ENCODE peak calls at places on chromosomes 13 and 19, in seven cellular contexts. S, N, I, V, C, H and K are unnamed samples.

GRCh38 chr19:50361290-50362029 is 4.0 kb downstream of the NAPSA start:
- DNase-seq in S (no peak), N (no peak), I (peak; percentile 37), V (no peak), C (no peak), H (no peak), K (no peak)

GRCh38 chr19:43936219-43936618 is 1.1 kb upstream of the ZNF45 start:
- DNase-seq in S (no peak), N (no peak), I (no peak), V (no peak), C (no peak), H (no peak), K (no peak)

GRCh38 chr19:18558202-18558555 is 509 bp downstream of the KXD1 start:
- DNase-seq in S (no peak), N (no peak), I (no peak), V (no peak), C (no peak), H (no peak), K (no peak)

GRCh38 chr19:46717034-46717715 is at the start of gene PRKD2:
- DNase-seq in S (peak; percentile 100), N (peak; percentile 94), I (no peak), V (peak; percentile 97), C (no peak), H (peak; percentile 93), K (no peak)

GRCh38 chr19:19146000-19146608 is 7.8 kb upstream of the TMEM161A start:
- DNase-seq in S (peak; percentile 100), N (peak; percentile 87), I (no peak), V (peak; percentile 95), C (no peak), H (peak; percentile 88), K (no peak)

GRCh38 chr13:66348745-66349720 is 881.1 kb downstream of the PCDH9 start:
- DNase-seq in S (no peak), N (no peak), I (no peak), V (no peak), C (no peak), H (no peak), K (no peak)

GRCh38 chr13:70623260-70623659 is 515.0 kb upstream of the KLHL1 start:
- DNase-seq in S (no peak), N (no peak), I (no peak), V (no peak), C (no peak), H (no peak), K (no peak)

GRCh38 chr13:33884506-33885221 is 66.7 kb downstream of the RFC3 start:
- DNase-seq in S (no peak), N (no peak), I (no peak), V (no peak), C (no peak), H (no peak), K (no peak)

GRCh38 chr13:51590966-51591627 is 6.8 kb downstream of the WDFY2 start:
- DNase-seq in S (no peak), N (no peak), I (no peak), V (no peak), C (peak; percentile 51), H (peak; percentile 41), K (no peak)

GRCh38 chr19:2354670-2355069 is 5.4 kb upstream of the TMPRSS9 start:
- DNase-seq in S (no peak), N (no peak), I (no peak), V (no peak), C (no peak), H (no peak), K (no peak)

GRCh38 chr19:39127812-39128510 is 2.4 kb downstream of the PAK4 start:
- DNase-seq in S (no peak), N (peak; percentile 33), I (no peak), V (no peak), C (no peak), H (peak; percentile 87), K (no peak)

GRCh38 chr19:50451223-50451534 is 18.5 kb downstream of the MYBPC2 start:
- DNase-seq in S (no peak), N (no peak), I (no peak), V (no peak), C (no peak), H (no peak), K (no peak)

GRCh38 chr13:75544681-75545333 is 4.8 kb upstream of the UCHL3 start:
- DNase-seq in S (no peak), N (no peak), I (no peak), V (no peak), C (no peak), H (no peak), K (no peak)

GRCh38 chr19:2199215-2199614 is 35.5 kb downstream of the DOT1L start:
- DNase-seq in S (peak; percentile 79), N (no peak), I (no peak), V (no peak), C (no peak), H (no peak), K (no peak)

DNA sequence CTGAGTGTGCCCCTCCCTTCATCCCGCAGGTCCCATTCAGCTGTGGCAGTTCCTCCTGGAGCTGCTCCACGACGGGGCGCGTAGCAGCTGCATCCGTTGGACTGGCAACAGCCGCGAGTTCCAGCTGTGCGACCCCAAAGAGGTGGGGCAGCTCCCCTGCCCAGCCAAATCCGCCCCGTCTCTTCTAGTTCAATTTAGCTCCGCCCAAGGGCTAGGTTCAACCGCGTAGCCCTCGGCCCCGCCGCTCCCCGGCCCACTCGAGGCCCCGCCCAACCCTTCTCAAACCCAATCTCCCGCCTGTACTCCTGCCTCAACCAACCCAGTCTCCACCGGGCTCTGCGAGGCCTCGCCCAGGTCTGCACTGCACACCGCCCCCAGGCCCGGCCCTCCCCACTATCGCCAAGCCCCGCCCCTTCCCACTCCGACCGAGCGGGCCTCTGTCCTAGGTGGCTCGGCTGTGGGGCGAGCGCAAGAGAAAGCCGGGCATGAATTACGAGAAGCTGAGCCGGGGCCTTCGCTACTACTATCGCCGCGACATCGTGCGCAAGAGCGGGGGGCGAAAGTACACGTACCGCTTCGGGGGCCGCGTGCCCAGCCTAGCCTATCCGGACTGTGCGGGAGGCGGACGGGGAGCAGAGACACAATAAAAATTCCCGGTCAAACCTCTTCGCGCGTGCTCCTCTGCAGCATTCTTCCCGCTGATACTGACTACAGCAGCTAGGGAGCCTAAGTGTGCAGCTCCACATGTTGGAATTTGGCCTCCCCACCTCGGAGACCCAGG is 2.9 kb downstream of the ETV2 start:
- DNase-seq in S (peak; percentile 95), N (peak; percentile 98), I (peak; percentile 93), V (peak; percentile 98), C (peak; percentile 77), H (peak; percentile 98), K (peak; percentile 74)
- TF ChIP-seq POLR2AphosphoS5 in S (no peak), N (peak; percentile 71), I (peak; percentile 43), V (peak; percentile 51), C (peak; percentile 23), H (peak; percentile 50), K (no peak)

GRCh38 chr19:12580180-12580694 is 29.0 kb upstream of the ZNF564 start:
- DNase-seq in S (no peak), N (no peak), I (peak; percentile 12), V (no peak), C (no peak), H (no peak), K (no peak)
- TF ChIP-seq POLR2AphosphoS5 in S (no peak), N (no peak), I (no peak), V (no peak), C (no peak), H (no peak), K (no peak)

GRCh38 chr13:98976941-98977340 is 923 bp downstream of the DOCK9 start:
- DNase-seq in S (no peak), N (no peak), I (no peak), V (no peak), C (no peak), H (no peak), K (no peak)

GRCh38 chr13:98979012-98979411 is 1.1 kb upstream of the DOCK9 start:
- DNase-seq in S (no peak), N (no peak), I (no peak), V (no peak), C (no peak), H (no peak), K (no peak)

GRCh38 chr13:98978280-98978679 is 416 bp upstream of the DOCK9 start:
- DNase-seq in S (no peak), N (no peak), I (peak; percentile 15), V (no peak), C (peak; percentile 43), H (no peak), K (no peak)

GRCh38 chr13:98976338-98976737 is 1.5 kb downstream of the DOCK9 start:
- DNase-seq in S (no peak), N (no peak), I (no peak), V (no peak), C (no peak), H (no peak), K (no peak)

DNA sequence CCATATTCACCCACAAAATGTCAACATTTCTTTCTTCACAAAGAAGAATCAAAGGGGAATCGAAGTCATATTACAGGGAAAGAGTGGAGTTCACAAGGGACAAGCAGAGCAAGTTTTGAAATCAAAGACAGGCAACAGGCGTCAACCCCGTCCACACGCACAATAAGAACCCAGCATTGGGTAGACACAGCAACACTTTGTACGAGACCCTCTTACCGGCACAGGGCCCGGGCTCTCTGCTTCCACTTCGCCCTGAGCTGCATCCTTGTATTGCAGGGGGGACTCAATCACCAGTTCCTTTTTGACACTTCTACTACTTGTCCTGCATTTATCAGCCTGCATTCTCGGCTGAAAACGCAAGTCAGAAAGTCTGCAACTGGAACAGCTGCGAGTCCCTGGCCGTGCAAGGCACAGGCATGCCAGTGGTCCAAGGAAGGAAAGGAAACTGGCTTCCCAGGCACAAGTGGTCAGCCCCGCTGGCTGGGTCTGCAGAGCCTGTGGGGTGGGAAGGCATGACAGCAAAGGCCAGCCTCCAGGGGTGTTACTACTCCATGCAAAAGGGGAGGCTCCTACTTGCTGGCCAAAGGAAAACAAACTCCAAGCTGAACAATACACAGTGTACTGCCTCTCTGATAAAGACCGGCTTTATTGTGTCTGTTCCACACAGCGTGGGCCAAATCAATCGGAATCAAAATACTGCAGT is at the start of gene DOCK9:
- DNase-seq in S (peak; percentile 55), N (peak; percentile 34), I (no peak), V (no peak), C (no peak), H (peak; percentile 60), K (no peak)
- TF ChIP-seq POLR2AphosphoS5 in S (no peak), N (no peak), I (no peak), V (peak; percentile 68), C (no peak), H (peak; percentile 48), K (no peak)

GRCh38 chr19:58516964-58517833 is 2.4 kb downstream of the ZBTB45 start:
- DNase-seq in S (no peak), N (no peak), I (no peak), V (no peak), C (no peak), H (no peak), K (no peak)

GRCh38 chr19:58519355-58520256 is at the start of gene ZBTB45:
- DNase-seq in S (peak; percentile 96), N (peak; percentile 93), I (peak; percentile 94), V (peak; percentile 98), C (peak; percentile 95), H (peak; percentile 93), K (peak; percentile 92)

GRCh38 chr19:58518261-58519086 is 1.1 kb downstream of the ZBTB45 start:
- DNase-seq in S (no peak), N (peak; percentile 44), I (no peak), V (no peak), C (no peak), H (no peak), K (no peak)

GRCh38 chr19:58520257-58520599 is 618 bp upstream of the ZBTB45 start:
- DNase-seq in S (no peak), N (no peak), I (no peak), V (no peak), C (no peak), H (no peak), K (no peak)

DNA sequence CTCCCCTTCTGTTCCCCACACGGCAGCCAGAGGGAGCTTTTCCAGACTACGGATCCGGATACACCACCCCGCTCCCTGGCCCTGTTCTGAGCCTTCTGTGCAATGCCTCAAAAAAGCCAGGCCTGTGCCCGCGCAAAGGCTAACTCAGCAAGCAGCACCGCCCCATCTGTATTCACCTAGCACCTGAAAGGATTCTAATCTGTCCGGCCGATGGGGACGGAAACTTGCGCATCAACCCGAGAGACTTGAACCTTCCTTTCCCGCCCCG is 589 bp downstream of the ZBTB45 start:
- DNase-seq in S (peak; percentile 82), N (peak; percentile 70), I (no peak), V (no peak), C (no peak), H (peak; percentile 59), K (no peak)
- TF ChIP-seq POLR2AphosphoS5 in S (no peak), N (no peak), I (no peak), V (no peak), C (no peak), H (no peak), K (no peak)